ENCODE peak calls at places on chromosomes 16 and 17, in five cellular contexts. S is spleen, Z is HL-60, K is Panc1, J is K562. C is an unnamed sample.

GRCh38 chr16:85029413-85029794 is 1.8 kb downstream of the KIAA0513 start:
- DNase-seq in S (no peak), Z (no peak), K (no peak), J (peak), C (no peak)

GRCh38 chr16:9802160-9802559 is 380.1 kb downstream of the GRIN2A start:
- DNase-seq in S (no peak), Z (no peak), K (no peak), J (no peak), C (no peak)

GRCh38 chr17:42361781-42362186 is 26.5 kb downstream of the STAT3 start:
- DNase-seq in S (no peak), Z (no peak), K (no peak), J (no peak), C (peak)

GRCh38 chr16:77246160-77246559 is 47.0 kb downstream of the SYCE1L start:
- DNase-seq in S (no peak), Z (no peak), K (no peak), J (no peak), C (no peak)

GRCh38 chr16:74271879-74272278 is 24.7 kb upstream of the PSMD7 start:
- DNase-seq in S (no peak), Z (no peak), K (no peak), J (no peak), C (no peak)

GRCh38 chr17:17108681-17109049 is 66.4 kb downstream of the MPRIP start:
- DNase-seq in S (no peak), Z (no peak), K (no peak), J (no peak), C (peak)

GRCh38 chr16:86585821-86586611 is 7.7 kb downstream of the FOXL1 start:
- DNase-seq in S (no peak), Z (no peak), K (no peak), J (no peak), C (no peak)

GRCh38 chr17:45110676-45111611 is 21.4 kb downstream of the PLCD3 start:
- DNase-seq in S (no peak), Z (no peak), K (no peak), J (no peak), C (no peak)

GRCh38 chr16:50282010-50282538 is 15.7 kb downstream of the ADCY7 start:
- DNase-seq in S (peak), Z (peak), K (no peak), J (no peak), C (peak)

GRCh38 chr17:8126306-8127066 is 2.6 kb upstream of the HES7 start:
- DNase-seq in S (no peak), Z (no peak), K (no peak), J (peak), C (no peak)

GRCh38 chr17:70099884-70100283 is 24.9 kb downstream of the KCNJ16 start:
- DNase-seq in S (no peak), Z (no peak), K (no peak), J (no peak), C (no peak)

GRCh38 chr17:50426814-50427787 is 1.1 kb downstream of the ACSF2 start:
- DNase-seq in S (no peak), Z (no peak), K (no peak), J (peak), C (no peak)

GRCh38 chr17:44733753-44734152 is 25.0 kb upstream of the ADAM11 start:
- DNase-seq in S (peak), Z (no peak), K (no peak), J (no peak), C (no peak)

GRCh38 chr17:80363120-80363515 is 51.8 kb upstream of the ENDOV start:
- DNase-seq in S (peak), Z (no peak), K (no peak), J (no peak), C (no peak)

GRCh38 chr17:55663395-55663794 is 59.3 kb downstream of the TMEM100 start:
- DNase-seq in S (no peak), Z (no peak), K (no peak), J (no peak), C (no peak)

GRCh38 chr16:79847569-79847968 is 247.0 kb upstream of the MAF start:
- DNase-seq in S (no peak), Z (no peak), K (no peak), J (no peak), C (no peak)

GRCh38 chr17:8005951-8006730 is 3.7 kb downstream of the GUCY2D start:
- DNase-seq in S (no peak), Z (no peak), K (no peak), J (peak), C (no peak)

GRCh38 chr16:65875362-65876199 is 490.9 kb upstream of the CDH5 start:
- DNase-seq in S (no peak), Z (no peak), K (no peak), J (no peak), C (no peak)

GRCh38 chr16:85755929-85756768 is 5.3 kb upstream of the C16orf74 start:
- DNase-seq in S (peak), Z (no peak), K (no peak), J (no peak), C (no peak)

GRCh38 chr17:8683355-8683754 is 52.8 kb upstream of the MYH10 start:
- DNase-seq in S (no peak), Z (no peak), K (no peak), J (no peak), C (no peak)

GRCh38 chr17:16027708-16028584 is 28.3 kb downstream of the TTC19 start:
- DNase-seq in S (no peak), Z (no peak), K (peak), J (peak), C (peak)

GRCh38 chr17:40192961-40193360 is 15.7 kb downstream of the RAPGEFL1 start:
- DNase-seq in S (no peak), Z (no peak), K (no peak), J (no peak), C (no peak)

GRCh38 chr17:40190197-40191021 is 13.1 kb downstream of the RAPGEFL1 start:
- DNase-seq in S (no peak), Z (no peak), K (no peak), J (peak), C (no peak)

GRCh38 chr17:40194821-40195220 is 17.6 kb downstream of the RAPGEFL1 start:
- DNase-seq in S (no peak), Z (no peak), K (no peak), J (no peak), C (no peak)

GRCh38 chr17:40188694-40189093 is 11.4 kb downstream of the RAPGEFL1 start:
- DNase-seq in S (no peak), Z (no peak), K (no peak), J (no peak), C (no peak)

DNA sequence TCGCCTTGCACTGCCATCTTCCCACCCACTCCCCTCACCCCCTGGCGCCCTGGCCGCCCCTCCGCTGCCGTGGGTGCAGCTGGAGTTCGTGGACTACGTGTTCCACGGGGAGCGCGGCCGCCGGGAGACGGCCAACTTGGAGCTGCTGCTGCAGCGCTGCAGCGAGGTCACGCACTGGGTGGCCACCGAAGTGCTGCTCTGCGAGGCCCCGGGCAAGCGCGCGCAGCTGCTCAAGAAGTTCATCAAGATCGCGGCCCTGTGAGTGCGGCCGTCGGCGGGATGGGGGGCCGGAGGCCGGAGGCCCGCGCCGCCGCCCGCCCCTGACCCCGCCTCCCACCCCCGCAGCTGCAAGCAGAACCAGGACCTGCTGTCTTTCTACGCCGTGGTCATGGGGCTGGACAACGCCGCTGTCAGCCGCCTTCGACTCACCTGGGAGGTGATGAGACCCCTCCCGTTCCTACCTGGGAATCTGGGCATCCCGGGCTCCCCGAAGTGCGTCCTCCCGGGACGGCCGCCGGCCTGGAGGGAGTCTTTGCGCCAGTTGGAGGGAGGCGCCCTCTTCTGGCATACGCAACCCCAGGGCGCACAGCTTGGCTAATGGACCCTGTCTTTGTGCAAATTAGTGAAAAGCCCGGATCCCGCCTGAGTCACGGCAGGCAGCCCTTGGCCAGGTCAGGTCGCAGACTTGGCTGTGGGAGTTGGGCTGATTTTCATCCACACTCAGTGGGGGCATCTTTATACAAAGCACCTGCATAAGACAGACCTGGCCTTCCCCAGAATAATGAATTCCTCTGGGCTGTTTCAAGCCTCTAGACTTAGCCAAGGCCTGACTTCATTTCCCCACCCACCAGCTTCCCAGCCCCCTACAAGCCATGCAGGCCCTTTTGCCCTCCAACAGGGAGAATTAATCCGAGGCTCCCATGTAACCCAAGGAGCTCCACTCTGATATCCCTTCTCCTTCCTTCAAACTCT is 14.3 kb downstream of the RAPGEFL1 start:
- DNase-seq in S (peak), Z (no peak), K (no peak), J (peak), C (peak)
- TF ChIP-seq CTCF in S (peak), Z (peak), K (peak), J (peak), C (peak)

GRCh38 chr17:57444632-57445031 is 188.3 kb downstream of the MSI2 start:
- DNase-seq in S (no peak), Z (no peak), K (no peak), J (no peak), C (no peak)

GRCh38 chr17:57443781-57444180 is 187.5 kb downstream of the MSI2 start:
- DNase-seq in S (no peak), Z (no peak), K (no peak), J (no peak), C (no peak)

GRCh38 chr17:57442401-57442823 is 186.1 kb downstream of the MSI2 start:
- DNase-seq in S (no peak), Z (no peak), K (no peak), J (no peak), C (no peak)

GRCh38 chr17:57441270-57441600 is 184.9 kb downstream of the MSI2 start:
- DNase-seq in S (peak), Z (no peak), K (no peak), J (no peak), C (no peak)

GRCh38 chr17:57442914-57443571 is 186.7 kb downstream of the MSI2 start:
- DNase-seq in S (peak), Z (peak), K (no peak), J (no peak), C (no peak)
- TF ChIP-seq POLR2AphosphoS5 in S (peak), Z (peak), K (no peak), J (no peak), C (no peak)

GRCh38 chr16:4646773-4647660 is 22.4 kb downstream of the MGRN1 start:
- DNase-seq in S (no peak), Z (no peak), K (no peak), J (no peak), C (peak)
- H3K4me3 ChIP-seq in S (no peak), Z (no peak), K (no peak), J (no peak), C (no peak)

GRCh38 chr16:51630051-51630450 is 479.0 kb upstream of the SALL1 start:
- DNase-seq in S (no peak), Z (no peak), K (no peak), J (no peak), C (no peak)
- TF ChIP-seq CTCF in S (no peak), Z (no peak), K (no peak), J (no peak), C (no peak)

GRCh38 chr17:59329558-59330313 is 1.7 kb upstream of the YPEL2 start:
- DNase-seq in S (peak), Z (peak), K (no peak), J (peak), C (peak)
- TF ChIP-seq POLR2AphosphoS5 in S (no peak), Z (no peak), K (no peak), J (no peak), C (peak)

DNA sequence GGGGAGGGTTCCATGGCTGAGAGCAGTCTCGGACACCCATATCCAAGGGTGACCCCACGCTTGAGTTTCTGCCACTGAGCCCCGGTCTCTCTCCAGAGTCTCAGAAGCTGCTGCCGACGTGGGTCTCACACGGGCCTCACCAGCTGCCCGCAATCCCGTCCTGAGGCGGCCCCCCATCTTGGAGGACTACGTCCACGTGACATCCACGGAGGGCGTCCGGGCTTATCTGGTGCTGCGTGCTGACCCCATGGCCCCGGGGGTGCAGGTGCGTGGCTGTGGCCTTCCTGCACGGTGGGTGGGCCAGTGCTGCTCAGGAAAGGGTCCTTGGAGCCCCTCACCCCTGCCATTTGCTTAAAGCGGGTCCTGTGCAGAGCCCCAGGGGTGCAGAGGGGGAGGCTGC is 1.0 kb downstream of the CHTF18 start:
- DNase-seq in S (no peak), Z (no peak), K (no peak), J (no peak), C (peak)
- H3K4me3 ChIP-seq in S (no peak), Z (peak), K (peak), J (peak), C (no peak)

GRCh38 chr16:30187971-30188561 is 4.7 kb downstream of the CORO1A start:
- DNase-seq in S (peak), Z (peak), K (no peak), J (no peak), C (peak)

GRCh38 chr16:30186782-30187555 is 3.6 kb downstream of the CORO1A start:
- DNase-seq in S (peak), Z (peak), K (peak), J (peak), C (peak)

GRCh38 chr16:30185683-30186421 is 2.5 kb downstream of the CORO1A start:
- DNase-seq in S (peak), Z (peak), K (no peak), J (no peak), C (peak)

GRCh38 chr16:30186444-30186781 is 3.0 kb downstream of the CORO1A start:
- DNase-seq in S (no peak), Z (no peak), K (no peak), J (no peak), C (peak)

DNA sequence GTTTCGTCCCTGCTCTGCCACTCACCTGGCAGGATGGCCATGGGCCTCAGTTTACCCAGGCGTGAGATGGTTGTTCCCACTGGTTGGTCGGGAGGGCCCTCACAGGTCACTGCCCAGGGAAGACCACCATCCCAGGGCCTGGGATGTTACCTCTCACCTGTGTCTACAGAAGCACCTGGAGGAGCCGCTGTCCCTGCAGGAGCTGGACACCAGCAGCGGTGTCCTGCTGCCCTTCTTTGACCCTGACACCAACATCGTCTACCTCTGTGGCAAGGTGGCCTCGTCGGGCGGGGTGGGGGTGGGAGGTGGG is 4.1 kb downstream of the CORO1A start:
- DNase-seq in S (no peak), Z (no peak), K (no peak), J (no peak), C (no peak)
- TF ChIP-seq CTCF in S (no peak), Z (no peak), K (peak), J (no peak), C (no peak)

GRCh38 chr16:78744796-78745464 is 645.5 kb downstream of the WWOX start:
- DNase-seq in S (no peak), Z (no peak), K (no peak), J (no peak), C (no peak)
- TF ChIP-seq POLR2AphosphoS5 in S (no peak), Z (no peak), K (no peak), J (no peak), C (no peak)

C was measured in upper lobe of left lung.